ENCODE peak calls at places on chromosomes 5 and 9, in ten cellular contexts. V, W, Y, J, G, P, D, C, H and L are unnamed samples.

GRCh38 chr9:90827181-90827866 is 25.7 kb downstream of the SYK start:
- DNase-seq in J (no peak), D (no peak), G (no peak), C (no peak), H (no peak), Y (no peak), V (no peak), W (no peak), P (no peak), L (no peak)

GRCh38 chr5:6717247-6717646 is 4.0 kb downstream of the TENT4A start:
- DNase-seq in D (no peak), V (no peak), W (no peak), P (no peak), J (no peak), G (no peak), H (no peak), C (peak; percentile 7), Y (no peak), L (no peak)

GRCh38 chr5:157162919-157163510 is 3.0 kb downstream of the GARIN3 start:
- DNase-seq in P (no peak), J (no peak), V (no peak), Y (no peak), C (no peak), D (no peak), H (no peak), W (no peak), G (no peak), L (no peak)

GRCh38 chr5:57327934-57328333 is 154.1 kb downstream of the GPBP1 start:
- DNase-seq in Y (no peak), J (no peak), D (no peak), G (peak; percentile 46), V (no peak), W (no peak), C (peak; percentile 46), H (peak; percentile 81), P (no peak), L (no peak)

GRCh38 chr5:177403826-177404640 is 3.6 kb upstream of the PFN3 start:
- DNase-seq in J (peak; percentile 93), P (peak; percentile 49), V (no peak), H (peak; percentile 78), C (peak; percentile 87), W (peak; percentile 52), D (peak; percentile 80), G (peak; percentile 87), Y (peak; percentile 61), L (peak; percentile 90)

GRCh38 chr9:89686134-89686533 is 81.3 kb downstream of the GADD45G start:
- DNase-seq in G (no peak), C (peak; percentile 57), P (no peak), V (no peak), H (no peak), Y (no peak), W (no peak), D (no peak), J (no peak), L (no peak)

GRCh38 chr5:177430972-177431316 is 4.5 kb downstream of the GRK6 start:
- DNase-seq in C (no peak), V (no peak), Y (no peak), H (no peak), D (no peak), J (no peak), G (no peak), P (no peak), W (no peak), L (no peak)

GRCh38 chr9:128685022-128685332 is 4.0 kb upstream of the SET start:
- DNase-seq in Y (no peak), G (no peak), V (no peak), H (no peak), J (no peak), W (no peak), C (no peak), D (no peak), P (no peak), L (no peak)

GRCh38 chr9:129137292-129138143 is 26.3 kb downstream of the PTPA start:
- DNase-seq in H (no peak), C (no peak), Y (no peak), V (no peak), W (no peak), D (no peak), G (no peak), P (no peak), J (no peak), L (no peak)

GRCh38 chr5:10701567-10702039 is 59.4 kb downstream of the DAP start:
- DNase-seq in Y (peak; percentile 45), D (peak; percentile 69), C (peak; percentile 26), V (no peak), J (no peak), H (peak; percentile 59), G (peak; percentile 61), P (peak; percentile 43), W (peak; percentile 56), L (no peak)

GRCh38 chr9:137457406-137458193 is 1.5 kb downstream of the NSMF start:
- DNase-seq in V (no peak), P (peak; percentile 17), W (no peak), H (no peak), D (no peak), Y (no peak), C (no peak), J (no peak), G (no peak), L (no peak)

GRCh38 chr9:130186839-130187522 is 14.8 kb downstream of the NCS1 start:
- DNase-seq in H (peak; percentile 74), V (peak; percentile 37), J (no peak), P (no peak), Y (no peak), G (peak; percentile 54), C (peak; percentile 63), D (no peak), W (no peak), L (peak; percentile 78)

GRCh38 chr5:117295941-117296340 is 721.3 kb upstream of the SEMA6A start:
- DNase-seq in G (no peak), C (no peak), Y (no peak), H (no peak), P (no peak), V (no peak), J (no peak), W (no peak), D (no peak), L (no peak)

GRCh38 chr9:83296123-83296522 is 233.2 kb upstream of the RASEF start:
- DNase-seq in D (no peak), J (no peak), G (no peak), Y (no peak), H (no peak), W (peak; percentile 4), C (no peak), P (no peak), V (no peak), L (no peak)

GRCh38 chr5:43661102-43661501 is 58.1 kb downstream of the NNT start:
- DNase-seq in D (peak; percentile 30), W (peak; percentile 49), J (no peak), C (peak; percentile 18), G (peak; percentile 71), Y (peak; percentile 9), H (no peak), V (no peak), P (no peak), L (peak; percentile 18)

GRCh38 chr9:93061791-93062299 is 3.3 kb downstream of the SUSD3 start:
- DNase-seq in Y (no peak), H (no peak), D (no peak), V (no peak), G (no peak), W (no peak), J (no peak), C (no peak), P (no peak), L (peak; percentile 73)

GRCh38 chr9:125246261-125246667 is 5.1 kb upstream of the HSPA5 start:
- DNase-seq in V (no peak), J (no peak), Y (no peak), P (no peak), C (no peak), W (no peak), G (no peak), D (no peak), H (no peak), L (no peak)

GRCh38 chr5:173326501-173326960 is 1.7 kb downstream of the STC2 start:
- DNase-seq in G (peak; percentile 78), D (no peak), V (peak; percentile 56), J (no peak), W (peak; percentile 79), P (no peak), C (no peak), Y (no peak), H (peak; percentile 86), L (no peak)